ENCODE peak calls at places on chromosomes 12 and 14, in eight cellular contexts. One of them, this sample, is unnamed. For H3K4me1, the result is how much of the 10 kb centered on the place peaks cover.

GRCh38 chr12:127987199-127987901 is 279.6 kb upstream of the TMEM132C start:
- DNase-seq in stomach: no peak
- DNase-seq in transverse colon: no peak
- DNase-seq in ovary: no peak
- DNase-seq in thyroid gland: no peak
- DNase-seq in IMR-90: no peak
- DNase-seq in heart left ventricle: no peak
- DNase-seq in adrenal gland: peak
- DNase-seq in this sample: no peak

GRCh38 chr12:96497800-96498199 is 8.4 kb downstream of the CFAP54 start:
- DNase-seq in adrenal gland: no peak
- DNase-seq in transverse colon: no peak
- DNase-seq in thyroid gland: no peak
- DNase-seq in ovary: no peak
- DNase-seq in heart left ventricle: no peak
- DNase-seq in stomach: no peak
- DNase-seq in IMR-90: peak
- DNase-seq in this sample: no peak

GRCh38 chr14:33564774-33565630 is 385.9 kb downstream of the EGLN3 start:
- DNase-seq in transverse colon: no peak
- DNase-seq in thyroid gland: no peak
- DNase-seq in IMR-90: peak
- DNase-seq in ovary: no peak
- DNase-seq in stomach: no peak
- DNase-seq in heart left ventricle: no peak
- DNase-seq in adrenal gland: no peak
- DNase-seq in this sample: no peak

GRCh38 chr14:69043598-69044267 is 64.6 kb upstream of the ACTN1 start:
- DNase-seq in transverse colon: no peak
- DNase-seq in stomach: no peak
- DNase-seq in adrenal gland: peak
- DNase-seq in ovary: peak
- DNase-seq in IMR-90: peak
- DNase-seq in heart left ventricle: peak
- DNase-seq in thyroid gland: peak
- DNase-seq in this sample: no peak

GRCh38 chr12:96234591-96235496 is 40.7 kb downstream of the ELK3 start:
- DNase-seq in stomach: no peak
- DNase-seq in adrenal gland: no peak
- DNase-seq in heart left ventricle: no peak
- DNase-seq in transverse colon: no peak
- DNase-seq in IMR-90: no peak
- DNase-seq in ovary: no peak
- DNase-seq in thyroid gland: no peak
- DNase-seq in this sample: no peak

GRCh38 chr14:52313903-52314481 is at the start of gene PTGER2:
- DNase-seq in stomach: peak
- DNase-seq in thyroid gland: peak
- DNase-seq in IMR-90: peak
- DNase-seq in heart left ventricle: peak
- DNase-seq in ovary: peak
- DNase-seq in transverse colon: peak
- DNase-seq in adrenal gland: peak
- DNase-seq in this sample: peak

GRCh38 chr14:97033556-97034081 is 236.4 kb downstream of the VRK1 start:
- DNase-seq in stomach: no peak
- DNase-seq in adrenal gland: no peak
- DNase-seq in thyroid gland: no peak
- DNase-seq in ovary: no peak
- DNase-seq in transverse colon: no peak
- DNase-seq in heart left ventricle: no peak
- DNase-seq in IMR-90: no peak
- DNase-seq in this sample: no peak

GRCh38 chr14:57089901-57090300 is 178.8 kb downstream of the EXOC5 start:
- DNase-seq in IMR-90: no peak
- DNase-seq in thyroid gland: no peak
- DNase-seq in stomach: no peak
- DNase-seq in adrenal gland: no peak
- DNase-seq in ovary: no peak
- DNase-seq in heart left ventricle: no peak
- DNase-seq in transverse colon: no peak
- DNase-seq in this sample: no peak

GRCh38 chr12:77569876-77570275 is 260.8 kb upstream of the NAV3 start:
- DNase-seq in ovary: no peak
- DNase-seq in transverse colon: no peak
- DNase-seq in thyroid gland: no peak
- DNase-seq in adrenal gland: no peak
- DNase-seq in IMR-90: no peak
- DNase-seq in stomach: no peak
- DNase-seq in heart left ventricle: no peak
- DNase-seq in this sample: no peak

GRCh38 chr12:77575376-77575775 is 255.3 kb upstream of the NAV3 start:
- DNase-seq in heart left ventricle: no peak
- DNase-seq in ovary: no peak
- DNase-seq in IMR-90: no peak
- DNase-seq in adrenal gland: no peak
- DNase-seq in stomach: no peak
- DNase-seq in thyroid gland: no peak
- DNase-seq in transverse colon: no peak
- DNase-seq in this sample: no peak

GRCh38 chr12:77571127-77571526 is 259.6 kb upstream of the NAV3 start:
- DNase-seq in adrenal gland: no peak
- DNase-seq in transverse colon: no peak
- DNase-seq in thyroid gland: no peak
- DNase-seq in stomach: no peak
- DNase-seq in ovary: no peak
- DNase-seq in heart left ventricle: no peak
- DNase-seq in IMR-90: peak
- DNase-seq in this sample: no peak

GRCh38 chr12:77571768-77572167 is 258.9 kb upstream of the NAV3 start:
- DNase-seq in heart left ventricle: no peak
- DNase-seq in ovary: no peak
- DNase-seq in adrenal gland: no peak
- DNase-seq in transverse colon: no peak
- DNase-seq in IMR-90: no peak
- DNase-seq in stomach: no peak
- DNase-seq in thyroid gland: no peak
- DNase-seq in this sample: no peak

GRCh38 chr12:77572371-77572770 is 258.3 kb upstream of the NAV3 start:
- DNase-seq in IMR-90: no peak
- DNase-seq in adrenal gland: no peak
- DNase-seq in ovary: no peak
- DNase-seq in thyroid gland: no peak
- DNase-seq in transverse colon: no peak
- DNase-seq in heart left ventricle: no peak
- DNase-seq in stomach: no peak
- DNase-seq in this sample: no peak
- TF ChIP-seq POLR2A in IMR-90: no peak
- TF ChIP-seq POLR2A in adrenal gland: no peak
- TF ChIP-seq POLR2A in ovary: no peak
- TF ChIP-seq POLR2A in thyroid gland: no peak
- TF ChIP-seq POLR2A in transverse colon: no peak
- TF ChIP-seq POLR2A in heart left ventricle: no peak
- TF ChIP-seq POLR2A in stomach: no peak
- TF ChIP-seq POLR2A in this sample: no peak

GRCh38 chr12:18754118-18754707 is 16.3 kb downstream of the CAPZA3 start:
- DNase-seq in heart left ventricle: peak
- DNase-seq in ovary: no peak
- DNase-seq in transverse colon: no peak
- DNase-seq in adrenal gland: peak
- DNase-seq in IMR-90: no peak
- DNase-seq in stomach: no peak
- DNase-seq in thyroid gland: no peak
- DNase-seq in this sample: no peak
- H3K27ac ChIP-seq in heart left ventricle: peak
- H3K27ac ChIP-seq in ovary: no peak
- H3K27ac ChIP-seq in transverse colon: no peak
- H3K27ac ChIP-seq in adrenal gland: no peak
- H3K27ac ChIP-seq in IMR-90: no peak
- H3K27ac ChIP-seq in stomach: no peak
- H3K27ac ChIP-seq in thyroid gland: no peak
- H3K27ac ChIP-seq in this sample: no peak

GRCh38 chr14:104655128-104655848 is 34.1 kb upstream of the INF2 start:
- DNase-seq in transverse colon: no peak
- DNase-seq in adrenal gland: no peak
- DNase-seq in thyroid gland: no peak
- DNase-seq in heart left ventricle: no peak
- DNase-seq in stomach: no peak
- DNase-seq in IMR-90: no peak
- DNase-seq in ovary: no peak
- DNase-seq in this sample: no peak

GRCh38 chr14:104656014-104656714 is 33.3 kb upstream of the INF2 start:
- DNase-seq in IMR-90: no peak
- DNase-seq in heart left ventricle: no peak
- DNase-seq in thyroid gland: no peak
- DNase-seq in transverse colon: no peak
- DNase-seq in ovary: no peak
- DNase-seq in adrenal gland: no peak
- DNase-seq in stomach: no peak
- DNase-seq in this sample: no peak

GRCh38 chr14:104658325-104658712 is 31.1 kb upstream of the INF2 start:
- DNase-seq in IMR-90: no peak
- DNase-seq in stomach: no peak
- DNase-seq in ovary: no peak
- DNase-seq in transverse colon: no peak
- DNase-seq in adrenal gland: no peak
- DNase-seq in heart left ventricle: no peak
- DNase-seq in thyroid gland: no peak
- DNase-seq in this sample: no peak

GRCh38 chr14:104657563-104658324 is 31.7 kb upstream of the INF2 start:
- DNase-seq in adrenal gland: no peak
- DNase-seq in heart left ventricle: no peak
- DNase-seq in ovary: no peak
- DNase-seq in transverse colon: no peak
- DNase-seq in IMR-90: no peak
- DNase-seq in stomach: no peak
- DNase-seq in thyroid gland: no peak
- DNase-seq in this sample: peak

GRCh38 chr14:104657114-104657524 is 32.3 kb upstream of the INF2 start:
- DNase-seq in transverse colon: no peak
- DNase-seq in heart left ventricle: no peak
- DNase-seq in IMR-90: no peak
- DNase-seq in adrenal gland: peak
- DNase-seq in thyroid gland: no peak
- DNase-seq in stomach: no peak
- DNase-seq in ovary: no peak
- DNase-seq in this sample: no peak
- H3K4me1 ChIP-seq in transverse colon: under half
- H3K4me1 ChIP-seq in heart left ventricle: under half
- H3K4me1 ChIP-seq in IMR-90: under half
- H3K4me1 ChIP-seq in adrenal gland: under half
- H3K4me1 ChIP-seq in thyroid gland: under half
- H3K4me1 ChIP-seq in stomach: under half
- H3K4me1 ChIP-seq in ovary: under half
- H3K4me1 ChIP-seq in this sample: under half

DNA sequence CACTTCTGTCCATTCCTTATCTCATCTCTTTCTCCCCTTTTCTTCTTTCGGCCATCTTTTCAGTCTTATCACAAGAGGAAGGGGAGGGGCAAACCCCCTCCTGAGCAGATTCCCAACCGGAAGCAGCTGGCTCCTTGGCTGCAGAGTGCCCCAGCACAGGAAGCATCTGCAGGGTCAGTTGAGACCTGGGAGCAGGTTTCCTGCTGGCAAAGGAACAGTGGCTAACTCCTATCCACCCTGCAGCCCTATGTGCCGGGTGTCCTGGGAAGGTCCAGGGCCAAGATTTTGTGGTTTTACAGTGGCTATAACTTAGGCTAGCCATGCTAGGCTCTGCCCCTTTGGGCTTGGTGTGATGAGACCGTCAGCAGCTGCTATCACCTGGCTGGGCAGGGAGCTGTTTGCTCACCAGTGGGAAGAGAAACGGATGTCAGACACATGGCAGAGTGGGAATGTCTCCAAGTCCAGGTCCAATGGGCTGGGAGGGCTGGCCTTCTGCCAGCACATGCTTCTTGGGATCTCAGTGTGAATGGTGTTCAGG is 40.4 kb downstream of the SH2B3 start:
- DNase-seq in heart left ventricle: peak
- DNase-seq in stomach: peak
- DNase-seq in adrenal gland: peak
- DNase-seq in transverse colon: peak
- DNase-seq in IMR-90: peak
- DNase-seq in thyroid gland: peak
- DNase-seq in ovary: no peak
- DNase-seq in this sample: peak
- TF ChIP-seq POLR2A in heart left ventricle: no peak
- TF ChIP-seq POLR2A in stomach: no peak
- TF ChIP-seq POLR2A in adrenal gland: no peak
- TF ChIP-seq POLR2A in transverse colon: no peak
- TF ChIP-seq POLR2A in IMR-90: no peak
- TF ChIP-seq POLR2A in thyroid gland: no peak
- TF ChIP-seq POLR2A in ovary: no peak
- TF ChIP-seq POLR2A in this sample: no peak

GRCh38 chr14:101820283-101820798 is 58.8 kb downstream of the PPP2R5C start:
- DNase-seq in thyroid gland: no peak
- DNase-seq in adrenal gland: no peak
- DNase-seq in IMR-90: no peak
- DNase-seq in transverse colon: no peak
- DNase-seq in heart left ventricle: no peak
- DNase-seq in stomach: no peak
- DNase-seq in ovary: no peak
- DNase-seq in this sample: no peak

GRCh38 chr14:101815994-101816393 is 54.5 kb downstream of the PPP2R5C start:
- DNase-seq in heart left ventricle: no peak
- DNase-seq in adrenal gland: no peak
- DNase-seq in thyroid gland: no peak
- DNase-seq in stomach: no peak
- DNase-seq in transverse colon: no peak
- DNase-seq in IMR-90: no peak
- DNase-seq in ovary: no peak
- DNase-seq in this sample: no peak

GRCh38 chr14:101814869-101815268 is 53.4 kb downstream of the PPP2R5C start:
- DNase-seq in ovary: no peak
- DNase-seq in heart left ventricle: no peak
- DNase-seq in IMR-90: no peak
- DNase-seq in stomach: no peak
- DNase-seq in adrenal gland: no peak
- DNase-seq in transverse colon: no peak
- DNase-seq in thyroid gland: no peak
- DNase-seq in this sample: no peak

GRCh38 chr14:101819251-101819990 is 57.9 kb downstream of the PPP2R5C start:
- DNase-seq in adrenal gland: no peak
- DNase-seq in thyroid gland: no peak
- DNase-seq in transverse colon: peak
- DNase-seq in heart left ventricle: no peak
- DNase-seq in stomach: no peak
- DNase-seq in IMR-90: no peak
- DNase-seq in ovary: no peak
- DNase-seq in this sample: no peak

GRCh38 chr14:101817511-101818001 is 56.0 kb downstream of the PPP2R5C start:
- DNase-seq in adrenal gland: no peak
- DNase-seq in transverse colon: no peak
- DNase-seq in heart left ventricle: no peak
- DNase-seq in ovary: no peak
- DNase-seq in thyroid gland: no peak
- DNase-seq in stomach: no peak
- DNase-seq in IMR-90: no peak
- DNase-seq in this sample: no peak
- H3K27ac ChIP-seq in adrenal gland: no peak
- H3K27ac ChIP-seq in transverse colon: peak
- H3K27ac ChIP-seq in heart left ventricle: no peak
- H3K27ac ChIP-seq in ovary: no peak
- H3K27ac ChIP-seq in thyroid gland: no peak
- H3K27ac ChIP-seq in stomach: peak
- H3K27ac ChIP-seq in IMR-90: no peak
- H3K27ac ChIP-seq in this sample: no peak